ENCODE peak calls at places on chromosomes 6 and 20, in four cellular contexts. J, T, B and R are unnamed samples.

GRCh38 chr6:34235605-34236422 is 859 bp upstream of the HMGA1 start:
- DNase-seq in J (peak; percentile 59), T (no peak), B (peak; percentile 73), R (no peak)

GRCh38 chr20:41163821-41164220 is 26.5 kb downstream of the PLCG1 start:
- DNase-seq in J (no peak), T (no peak), B (no peak), R (no peak)

GRCh38 chr20:41524980-41525613 is 93.1 kb downstream of the CHD6 start:
- DNase-seq in J (no peak), T (no peak), B (peak; percentile 82), R (no peak)

GRCh38 chr6:110999634-111000270 is 17.9 kb downstream of the RPF2 start:
- DNase-seq in J (no peak), T (no peak), B (no peak), R (peak; percentile 45)

GRCh38 chr20:60693513-60694133 is 558.4 kb upstream of the CDH4 start:
- DNase-seq in J (no peak), T (no peak), B (no peak), R (no peak)

GRCh38 chr20:60209048-60209447 is 250.8 kb downstream of the CDH26 start:
- DNase-seq in J (no peak), T (no peak), B (no peak), R (no peak)

GRCh38 chr20:57748601-57749130 is 38.9 kb upstream of the PMEPA1 start:
- DNase-seq in J (peak; percentile 40), T (no peak), B (peak; percentile 81), R (peak; percentile 53)

GRCh38 chr6:116220172-116220571 is 33.7 kb downstream of the TSPYL4 start:
- DNase-seq in J (no peak), T (no peak), B (no peak), R (no peak)

GRCh38 chr6:2918936-2919335 is 15.8 kb upstream of the SERPINB9 start:
- DNase-seq in J (no peak), T (no peak), B (peak; percentile 14), R (no peak)

GRCh38 chr6:70903665-70904452 is 53.0 kb downstream of the B3GAT2 start:
- DNase-seq in J (no peak), T (no peak), B (no peak), R (no peak)

GRCh38 chr6:49849121-49849907 is 17.0 kb downstream of the CRISP1 start:
- DNase-seq in J (no peak), T (no peak), B (no peak), R (peak; percentile 37)

GRCh38 chr20:63024573-63025392 is 18.0 kb upstream of the BHLHE23 start:
- DNase-seq in J (no peak), T (no peak), B (no peak), R (no peak)

GRCh38 chr6:163419413-163420314 is 5.1 kb downstream of the QKI start:
- DNase-seq in J (no peak), T (no peak), B (no peak), R (no peak)